ENCODE peak calls at places on chromosome 12, in five cellular contexts. Z is Calu3; E is fibroblast of lung; F is CD8-positive, alpha-beta T cell; Y is stomach. A is an unnamed sample.

GRCh38 chr12:28065889-28066630 is 93.5 kb upstream of the PTHLH start:
- DNase-seq in Y (no peak), Z (no peak), F (no peak), E (no peak), A (no peak)

GRCh38 chr12:124523071-124523470 is 44.3 kb downstream of the NCOR2 start:
- DNase-seq in F (no peak), Z (no peak), Y (no peak), E (no peak), A (no peak)

GRCh38 chr12:97182719-97183118 is 275.7 kb downstream of the NEDD1 start:
- DNase-seq in Y (no peak), Z (no peak), F (no peak), E (no peak), A (no peak)

GRCh38 chr12:53456654-53457366 is 4.9 kb downstream of the PCBP2 start:
- DNase-seq in E (no peak), Y (no peak), F (no peak), Z (no peak), A (no peak)

GRCh38 chr12:111580737-111581136 is 18.4 kb downstream of the ATXN2 start:
- DNase-seq in Z (no peak), E (no peak), F (no peak), Y (no peak), A (no peak)

GRCh38 chr12:116015525-116015924 is 262.0 kb downstream of the MED13L start:
- DNase-seq in F (no peak), E (peak; percentile 57), Y (no peak), Z (no peak), A (peak; percentile 49)

GRCh38 chr12:120301962-120302815 is at the start of gene SIRT4:
- DNase-seq in Z (peak; percentile 91), E (peak; percentile 92), Y (peak; percentile 92), F (peak; percentile 84), A (peak; percentile 86)

GRCh38 chr12:81517296-81517695 is 241.9 kb downstream of the PPFIA2 start:
- DNase-seq in F (no peak), Z (no peak), Y (no peak), E (no peak), A (no peak)

GRCh38 chr12:53612978-53613377 is 13.2 kb downstream of the ATF7 start:
- DNase-seq in Z (no peak), Y (no peak), F (no peak), E (no peak), A (no peak)

GRCh38 chr12:96308881-96309280 is 91.4 kb downstream of the CDK17 start:
- DNase-seq in E (peak; percentile 49), Y (no peak), F (no peak), Z (no peak), A (peak; percentile 25)

GRCh38 chr12:76018672-76019071 is 12.9 kb downstream of the PHLDA1 start:
- DNase-seq in Y (no peak), Z (no peak), E (no peak), F (no peak), A (no peak)
- TF ChIP-seq CTCF in Y (no peak), Z (no peak), E (no peak), F (no peak), A (no peak)

DNA sequence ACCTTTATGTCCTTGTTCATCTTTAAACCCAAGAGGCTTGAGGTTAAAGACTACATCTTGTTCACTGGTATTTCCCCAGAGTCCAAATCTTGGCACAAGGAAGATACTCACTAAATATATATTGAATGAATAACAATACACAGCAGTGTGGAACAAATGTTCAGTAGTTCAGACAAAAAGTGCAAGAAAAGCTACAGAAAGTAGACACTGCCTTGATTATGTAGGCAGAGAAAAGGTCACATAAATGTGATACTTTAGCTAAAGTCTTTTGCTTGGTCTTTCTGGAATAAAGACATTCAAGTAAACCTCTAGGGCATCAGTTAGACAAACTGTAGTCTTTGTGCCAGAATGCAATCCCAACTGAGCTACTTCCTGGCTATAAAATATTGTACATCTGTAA is 157.0 kb downstream of the TMEM117 start:
- DNase-seq in Y (no peak), Z (no peak), E (no peak), F (no peak), A (no peak)
- TF ChIP-seq CTCF in Y (no peak), Z (no peak), E (no peak), F (no peak), A (no peak)

GRCh38 chr12:48973992-48974673 is 2.6 kb upstream of the WNT10B start:
- DNase-seq in F (no peak), E (peak; percentile 57), Y (peak; percentile 60), Z (peak; percentile 31), A (peak; percentile 33)
- TF ChIP-seq CTCF in F (peak; percentile 56), E (peak; percentile 29), Y (peak; percentile 46), Z (peak; percentile 37), A (peak; percentile 80)

DNA sequence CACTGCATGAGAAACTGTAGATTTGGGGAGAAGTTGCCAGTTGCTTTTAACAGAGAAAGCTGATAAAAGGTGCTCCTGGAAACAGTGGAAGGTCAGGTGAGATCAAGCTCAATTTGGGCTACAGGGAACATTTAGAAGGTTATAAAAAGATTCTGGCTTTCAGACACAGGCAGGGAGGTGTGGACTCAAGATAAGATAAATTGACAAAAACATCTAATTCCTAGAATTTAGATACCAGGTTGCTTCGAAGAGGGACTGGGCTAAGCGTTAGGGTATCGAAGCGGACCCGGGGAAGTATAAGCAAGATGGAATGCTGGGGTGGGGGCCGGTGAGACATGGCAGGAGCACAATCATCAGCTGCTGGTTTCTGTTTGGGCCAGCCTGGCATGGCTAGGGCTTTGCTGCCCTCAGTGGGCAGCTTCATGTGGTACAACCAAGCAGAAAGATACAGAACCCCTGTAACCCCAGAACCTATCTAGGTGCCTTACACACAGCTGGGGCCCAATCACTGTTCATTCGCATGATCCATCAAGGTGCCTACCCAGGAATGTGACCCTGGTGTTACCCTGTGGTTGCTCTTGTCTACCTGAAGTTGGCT is 15.0 kb upstream of the CELA1 start:
- DNase-seq in E (no peak), F (no peak), Z (no peak), Y (no peak), A (no peak)
- TF ChIP-seq CTCF in E (no peak), F (no peak), Z (no peak), Y (no peak), A (no peak)

DNA sequence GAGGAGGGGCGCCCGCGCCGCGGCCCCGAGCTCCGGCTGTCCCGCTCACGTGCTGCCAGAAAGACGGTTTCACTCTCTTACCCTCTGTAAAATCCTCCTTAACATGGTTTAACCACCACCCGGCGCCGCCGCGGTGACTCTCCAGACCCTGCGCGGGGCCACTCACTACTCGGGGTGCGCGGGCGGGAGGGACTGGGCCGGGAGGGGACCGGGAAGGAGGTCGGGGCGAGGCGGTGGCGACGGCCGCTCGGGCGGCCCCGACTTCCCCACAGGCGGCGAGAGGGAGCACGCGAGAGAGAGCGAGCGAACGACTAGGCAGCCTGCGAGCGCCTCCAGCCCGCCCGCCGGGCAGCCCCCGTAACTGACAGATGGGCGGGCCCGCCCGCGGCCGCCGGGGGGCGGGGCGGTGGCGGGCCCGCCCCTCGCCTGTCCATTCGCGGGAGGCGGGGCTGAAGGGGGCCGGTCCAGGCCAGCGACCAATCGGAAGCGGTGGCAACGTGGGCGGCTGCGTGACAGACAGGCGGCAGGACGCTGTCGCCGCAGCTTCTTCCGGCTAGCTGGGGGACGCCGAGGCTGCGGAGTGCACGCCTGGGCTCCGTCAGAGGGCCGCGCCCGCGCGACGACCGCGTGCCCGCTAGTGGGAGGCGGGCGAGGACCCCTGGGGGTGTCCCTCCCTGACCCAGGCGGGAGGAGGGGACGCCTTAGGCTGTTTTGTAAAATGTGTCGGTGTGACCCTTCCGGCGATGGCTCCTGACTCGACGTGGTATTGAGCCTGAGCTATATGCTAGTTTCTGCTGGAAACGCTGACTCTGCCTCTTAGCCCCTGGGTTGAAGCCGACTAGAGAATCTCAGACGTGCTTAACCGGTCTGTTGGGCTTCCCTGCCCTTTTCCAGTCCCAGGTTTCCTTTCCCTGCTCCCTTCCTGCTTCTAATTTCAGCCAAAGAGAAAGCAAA is at the start of gene EEA1:
- DNase-seq in E (peak; percentile 94), F (peak; percentile 95), Z (peak; percentile 98), Y (peak; percentile 97), A (peak; percentile 96)
- TF ChIP-seq CTCF in E (no peak), F (no peak), Z (no peak), Y (no peak), A (peak; percentile 56)